ENCODE peak calls at places on chromosomes 7 and 10, in nine cellular contexts. U is GM12865, X is coronary artery, V is left ventricle myocardium inferior, I is neural crest cell, J is foreskin fibroblast, H is thyroid gland, N is WTC11, D is Caco-2. S is an unnamed sample.

GRCh38 chr7:139118803-139119485 is 9.4 kb upstream of the ZC3HAV1 start:
- DNase-seq in U (peak), X (no peak), V (no peak), I (no peak), J (no peak), H (peak), N (no peak), D (no peak), S (peak)

GRCh38 chr10:15200626-15201025 is 32.1 kb upstream of the NMT2 start:
- DNase-seq in U (no peak), X (no peak), V (no peak), I (no peak), J (peak), H (no peak), N (no peak), D (peak), S (no peak)

GRCh38 chr7:111086532-111086931 is 4.4 kb upstream of the LRRN3 start:
- DNase-seq in U (no peak), X (no peak), V (no peak), I (no peak), J (no peak), H (no peak), N (no peak), D (no peak), S (no peak)

GRCh38 chr10:133327651-133328357 is 8.9 kb downstream of the CALY start:
- DNase-seq in U (no peak), X (no peak), V (no peak), I (no peak), J (no peak), H (no peak), N (no peak), D (no peak), S (no peak)

GRCh38 chr7:4633012-4633411 is 49.1 kb upstream of the FOXK1 start:
- DNase-seq in U (no peak), X (no peak), V (no peak), I (no peak), J (peak), H (no peak), N (no peak), D (peak), S (no peak)

GRCh38 chr7:103752995-103753394 is 236.5 kb downstream of the RELN start:
- DNase-seq in U (no peak), X (no peak), V (no peak), I (no peak), J (peak), H (no peak), N (no peak), D (no peak), S (no peak)

GRCh38 chr10:114825513-114826253 is 4.1 kb downstream of the FHIP2A start:
- DNase-seq in U (peak), X (no peak), V (no peak), I (no peak), J (peak), H (no peak), N (no peak), D (no peak), S (peak)

GRCh38 chr7:100684534-100685042 is 9.5 kb downstream of the GIGYF1 start:
- DNase-seq in U (no peak), X (no peak), V (no peak), I (no peak), J (no peak), H (no peak), N (no peak), D (no peak), S (peak)

GRCh38 chr10:126063353-126063791 is 167.0 kb downstream of the FANK1 start:
- DNase-seq in U (no peak), X (peak), V (no peak), I (no peak), J (peak), H (no peak), N (no peak), D (no peak), S (no peak)

GRCh38 chr7:80659120-80660055 is 20.9 kb downstream of the CD36 start:
- DNase-seq in U (no peak), X (no peak), V (no peak), I (no peak), J (peak), H (no peak), N (no peak), D (no peak), S (peak)

GRCh38 chr7:92722541-92722940 is 113.8 kb downstream of the CDK6 start:
- DNase-seq in U (no peak), X (no peak), V (no peak), I (no peak), J (no peak), H (no peak), N (no peak), D (no peak), S (no peak)

GRCh38 chr10:79153753-79154152 is 85.0 kb downstream of the ZMIZ1 start:
- DNase-seq in U (no peak), X (peak), V (peak), I (no peak), J (no peak), H (peak), N (no peak), D (no peak), S (no peak)

GRCh38 chr10:79158004-79158340 is 89.2 kb downstream of the ZMIZ1 start:
- DNase-seq in U (no peak), X (no peak), V (no peak), I (no peak), J (no peak), H (peak), N (no peak), D (no peak), S (no peak)

GRCh38 chr10:79156334-79157274 is 87.8 kb downstream of the ZMIZ1 start:
- DNase-seq in U (no peak), X (no peak), V (no peak), I (no peak), J (no peak), H (no peak), N (no peak), D (no peak), S (no peak)

GRCh38 chr10:79158402-79159097 is 89.8 kb downstream of the ZMIZ1 start:
- DNase-seq in U (no peak), X (no peak), V (no peak), I (no peak), J (no peak), H (no peak), N (peak), D (no peak), S (no peak)

DNA sequence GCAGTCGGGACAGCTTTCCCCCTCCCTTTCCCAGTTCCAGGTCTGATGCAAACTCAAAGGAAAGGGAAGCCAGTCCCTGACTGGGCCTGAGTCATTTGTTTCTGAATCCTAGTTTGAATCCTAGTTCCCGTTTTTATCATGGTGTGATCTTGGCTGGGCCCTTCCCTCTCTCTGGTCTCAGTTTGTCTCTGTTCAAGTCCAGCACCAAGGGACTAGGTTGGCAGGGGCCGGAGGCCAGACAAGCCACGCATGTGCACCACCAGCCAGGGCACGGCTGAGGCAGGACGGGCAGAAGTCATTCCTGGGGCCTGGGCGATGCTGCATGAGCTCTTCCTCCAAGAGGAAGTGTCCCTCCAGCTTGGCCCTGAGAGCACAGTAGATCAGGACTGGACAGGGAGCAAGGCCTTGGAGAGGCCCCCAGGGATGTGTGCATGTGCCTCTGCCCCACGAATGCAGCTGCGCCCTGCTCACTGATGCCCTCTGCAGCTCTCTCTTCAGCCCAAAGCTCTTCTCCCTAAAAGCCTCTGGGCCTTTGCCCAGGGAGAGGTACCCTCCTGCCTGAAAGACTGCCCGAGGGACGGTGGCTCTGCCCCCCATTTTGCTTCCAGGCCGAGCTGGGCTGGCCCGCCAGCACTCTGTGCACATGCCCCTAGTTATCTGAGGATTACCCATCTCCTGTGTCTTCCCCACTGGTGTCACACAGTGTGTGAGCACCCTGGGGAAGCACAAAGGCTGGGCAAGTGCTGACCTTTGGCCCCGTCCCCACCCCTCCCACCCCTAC is 86.7 kb downstream of the ZMIZ1 start:
- DNase-seq in U (no peak), X (no peak), V (peak), I (no peak), J (peak), H (no peak), N (no peak), D (no peak), S (no peak)
- TF ChIP-seq CTCF in U (no peak), X (no peak), V (peak), I (no peak), J (peak), H (no peak), N (no peak), D (no peak), S (peak)

DNA sequence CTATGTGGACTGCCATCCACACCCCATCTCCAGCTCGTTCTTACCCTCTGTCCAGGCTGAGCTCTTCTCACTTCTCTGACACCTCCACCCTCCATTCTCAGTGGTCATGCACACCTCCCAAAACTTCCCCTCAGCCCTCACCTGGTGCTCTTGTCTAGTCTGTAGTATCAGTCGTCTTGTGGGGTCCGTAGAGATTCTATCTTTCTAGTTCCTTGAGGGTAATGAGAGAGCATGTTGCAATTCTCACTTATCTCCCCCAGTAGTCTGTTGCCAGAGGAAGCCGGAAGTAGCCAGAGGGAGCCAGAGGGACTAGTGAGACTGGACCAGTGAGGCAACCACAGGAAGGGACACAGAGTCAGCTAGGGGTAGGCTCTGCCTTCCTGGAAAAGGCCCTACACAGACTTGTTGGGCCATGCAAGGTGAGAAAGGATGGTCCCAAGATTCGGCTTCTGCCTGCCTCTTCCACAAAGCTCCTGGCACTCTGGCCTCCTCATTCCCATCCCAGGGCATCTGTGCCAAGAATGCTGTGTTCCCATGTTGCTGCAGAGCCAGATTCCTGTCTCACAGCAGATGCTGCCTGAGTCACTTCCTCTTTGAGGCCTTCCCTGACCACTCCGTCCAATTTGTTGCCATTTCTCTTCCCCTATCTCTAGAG is 50.6 kb upstream of the DUSP5 start:
- DNase-seq in U (no peak), X (peak), V (no peak), I (no peak), J (peak), H (no peak), N (no peak), D (no peak), S (no peak)
- TF ChIP-seq CTCF in U (no peak), X (no peak), V (no peak), I (no peak), J (peak), H (no peak), N (no peak), D (no peak), S (no peak)

DNA sequence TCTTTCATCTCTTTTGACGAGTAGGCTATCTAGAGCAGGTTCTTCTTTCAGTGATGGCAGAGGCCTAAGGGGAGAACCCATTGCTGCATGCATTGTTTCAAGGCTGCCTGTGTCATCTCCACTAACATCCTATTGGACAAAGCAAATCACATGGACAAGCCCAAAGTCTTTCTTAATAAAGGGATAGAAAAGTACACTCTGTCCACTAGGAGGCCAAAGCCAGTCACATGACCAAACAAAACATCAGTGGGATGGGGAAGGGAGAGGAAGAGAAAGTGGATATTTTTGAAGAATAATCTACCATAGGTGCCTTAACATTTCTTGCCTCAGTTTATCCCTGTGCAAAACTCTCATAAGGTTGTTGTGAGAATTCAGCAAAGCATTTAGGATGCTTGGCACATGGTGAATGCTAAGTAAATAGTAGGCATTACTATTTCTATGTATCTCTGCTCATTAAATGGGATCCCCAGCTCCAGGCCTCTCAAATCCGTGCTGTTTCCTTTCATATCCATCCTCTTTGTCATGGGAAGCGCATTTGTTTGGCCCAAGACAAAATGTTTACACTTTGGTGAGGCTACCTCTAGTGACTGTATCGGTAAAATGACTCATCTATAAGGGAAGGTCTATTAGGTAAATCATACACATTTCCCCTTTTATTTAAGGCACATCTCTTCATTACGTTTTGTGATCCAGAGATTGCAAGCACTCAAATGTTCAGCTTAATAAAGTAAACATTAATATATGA is 16.7 kb upstream of the CADPS2 start:
- DNase-seq in U (peak), X (no peak), V (no peak), I (no peak), J (no peak), H (no peak), N (no peak), D (no peak), S (no peak)
- TF ChIP-seq CTCF in U (peak), X (no peak), V (no peak), I (peak), J (no peak), H (no peak), N (no peak), D (no peak), S (no peak)

GRCh38 chr7:155252388-155252957 is 45.2 kb upstream of the INSIG1 start:
- DNase-seq in U (no peak), X (no peak), V (no peak), I (no peak), J (no peak), H (no peak), N (no peak), D (no peak), S (no peak)
- TF ChIP-seq CTCF in U (no peak), X (no peak), V (no peak), I (no peak), J (no peak), H (no peak), N (no peak), D (no peak), S (no peak)

S was measured in GM13976.